ENCODE peak calls at places on chromosomes 12 and 14, in nine cellular contexts. One of them, this sample, is unnamed.

GRCh38 chr12:107241421-107241820 is 148.1 kb upstream of the CRY1 start:
- DNase-seq in WERI-Rb-1: no peak
- DNase-seq in neural crest cell: no peak
- DNase-seq in left lung: no peak
- DNase-seq in Calu3: no peak
- DNase-seq in tibial artery: no peak
- DNase-seq in B cell: no peak
- DNase-seq in bronchial epithelial cell: no peak
- DNase-seq in astrocyte of the cerebellum: no peak
- DNase-seq in this sample: no peak

GRCh38 chr12:14417717-14418116 is 52.2 kb downstream of the ATF7IP start:
- DNase-seq in WERI-Rb-1: peak
- DNase-seq in neural crest cell: peak
- DNase-seq in left lung: peak
- DNase-seq in Calu3: peak
- DNase-seq in tibial artery: no peak
- DNase-seq in B cell: peak
- DNase-seq in bronchial epithelial cell: peak
- DNase-seq in astrocyte of the cerebellum: peak
- DNase-seq in this sample: peak

GRCh38 chr12:27462151-27462694 is 15.7 kb downstream of the SMCO2 start:
- DNase-seq in WERI-Rb-1: no peak
- DNase-seq in neural crest cell: no peak
- DNase-seq in left lung: no peak
- DNase-seq in Calu3: no peak
- DNase-seq in tibial artery: no peak
- DNase-seq in B cell: no peak
- DNase-seq in bronchial epithelial cell: no peak
- DNase-seq in astrocyte of the cerebellum: peak
- DNase-seq in this sample: no peak

GRCh38 chr14:91509878-91510170 is 286 bp downstream of the PPP4R3A start:
- DNase-seq in WERI-Rb-1: no peak
- DNase-seq in neural crest cell: no peak
- DNase-seq in left lung: no peak
- DNase-seq in Calu3: no peak
- DNase-seq in tibial artery: no peak
- DNase-seq in B cell: no peak
- DNase-seq in bronchial epithelial cell: no peak
- DNase-seq in astrocyte of the cerebellum: no peak
- DNase-seq in this sample: no peak

GRCh38 chr14:23068792-23069412 is 11.6 kb upstream of the CDH24 start:
- DNase-seq in WERI-Rb-1: peak
- DNase-seq in neural crest cell: peak
- DNase-seq in left lung: peak
- DNase-seq in Calu3: peak
- DNase-seq in tibial artery: peak
- DNase-seq in B cell: peak
- DNase-seq in bronchial epithelial cell: peak
- DNase-seq in astrocyte of the cerebellum: peak
- DNase-seq in this sample: peak

GRCh38 chr12:31876568-31877424 is 82.4 kb upstream of the RESF1 start:
- DNase-seq in WERI-Rb-1: peak
- DNase-seq in neural crest cell: no peak
- DNase-seq in left lung: peak
- DNase-seq in Calu3: no peak
- DNase-seq in tibial artery: no peak
- DNase-seq in B cell: peak
- DNase-seq in bronchial epithelial cell: no peak
- DNase-seq in astrocyte of the cerebellum: no peak
- DNase-seq in this sample: peak

GRCh38 chr12:111846016-111846415 is 4.0 kb downstream of the MAPKAPK5 start:
- DNase-seq in WERI-Rb-1: no peak
- DNase-seq in neural crest cell: no peak
- DNase-seq in left lung: no peak
- DNase-seq in Calu3: no peak
- DNase-seq in tibial artery: no peak
- DNase-seq in B cell: no peak
- DNase-seq in bronchial epithelial cell: no peak
- DNase-seq in astrocyte of the cerebellum: no peak
- DNase-seq in this sample: no peak

GRCh38 chr12:123269395-123269892 is 2.2 kb downstream of the CDK2AP1 start:
- DNase-seq in WERI-Rb-1: peak
- DNase-seq in neural crest cell: peak
- DNase-seq in left lung: peak
- DNase-seq in Calu3: no peak
- DNase-seq in tibial artery: no peak
- DNase-seq in B cell: peak
- DNase-seq in bronchial epithelial cell: no peak
- DNase-seq in astrocyte of the cerebellum: peak
- DNase-seq in this sample: peak

GRCh38 chr12:104234926-104235499 is 19.4 kb downstream of the TXNRD1 start:
- DNase-seq in WERI-Rb-1: no peak
- DNase-seq in neural crest cell: no peak
- DNase-seq in left lung: no peak
- DNase-seq in Calu3: no peak
- DNase-seq in tibial artery: no peak
- DNase-seq in B cell: no peak
- DNase-seq in bronchial epithelial cell: no peak
- DNase-seq in astrocyte of the cerebellum: no peak
- DNase-seq in this sample: no peak

GRCh38 chr12:104232609-104233280 is 17.2 kb downstream of the TXNRD1 start:
- DNase-seq in WERI-Rb-1: no peak
- DNase-seq in neural crest cell: no peak
- DNase-seq in left lung: no peak
- DNase-seq in Calu3: no peak
- DNase-seq in tibial artery: no peak
- DNase-seq in B cell: no peak
- DNase-seq in bronchial epithelial cell: peak
- DNase-seq in astrocyte of the cerebellum: no peak
- DNase-seq in this sample: no peak

GRCh38 chr12:104226672-104227071 is 11.1 kb downstream of the TXNRD1 start:
- DNase-seq in WERI-Rb-1: no peak
- DNase-seq in neural crest cell: no peak
- DNase-seq in left lung: no peak
- DNase-seq in Calu3: no peak
- DNase-seq in tibial artery: no peak
- DNase-seq in B cell: no peak
- DNase-seq in bronchial epithelial cell: peak
- DNase-seq in astrocyte of the cerebellum: no peak
- DNase-seq in this sample: no peak

GRCh38 chr12:104230704-104231103 is 15.1 kb downstream of the TXNRD1 start:
- DNase-seq in WERI-Rb-1: no peak
- DNase-seq in neural crest cell: no peak
- DNase-seq in left lung: no peak
- DNase-seq in Calu3: no peak
- DNase-seq in tibial artery: no peak
- DNase-seq in B cell: no peak
- DNase-seq in bronchial epithelial cell: no peak
- DNase-seq in astrocyte of the cerebellum: no peak
- DNase-seq in this sample: no peak

DNA sequence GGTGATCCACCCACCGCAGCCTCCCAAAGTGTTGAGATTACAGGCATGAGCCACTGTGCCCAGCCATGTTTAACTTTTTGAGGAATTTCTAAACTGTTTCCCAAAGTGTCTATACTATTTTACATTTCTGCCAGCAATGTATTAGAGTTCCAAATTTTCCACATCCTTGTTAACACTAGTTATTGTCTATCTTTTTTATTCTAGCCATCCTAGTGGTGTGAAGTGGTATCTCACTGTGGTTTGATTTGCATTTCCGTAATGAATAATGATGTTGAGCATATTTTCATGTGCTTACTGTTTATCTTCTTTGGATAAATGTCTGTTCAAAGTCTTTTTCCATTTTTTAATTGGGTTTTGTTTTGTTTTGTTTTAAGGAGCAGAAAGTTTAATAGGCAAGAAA is 14.7 kb downstream of the TXNRD1 start:
- DNase-seq in WERI-Rb-1: no peak
- DNase-seq in neural crest cell: no peak
- DNase-seq in left lung: no peak
- DNase-seq in Calu3: no peak
- DNase-seq in tibial artery: no peak
- DNase-seq in B cell: no peak
- DNase-seq in bronchial epithelial cell: no peak
- DNase-seq in astrocyte of the cerebellum: no peak
- DNase-seq in this sample: no peak
- TF ChIP-seq CTCF in WERI-Rb-1: no peak
- TF ChIP-seq CTCF in neural crest cell: peak
- TF ChIP-seq CTCF in left lung: no peak
- TF ChIP-seq CTCF in Calu3: no peak
- TF ChIP-seq CTCF in tibial artery: no peak
- TF ChIP-seq CTCF in B cell: no peak
- TF ChIP-seq CTCF in bronchial epithelial cell: no peak
- TF ChIP-seq CTCF in astrocyte of the cerebellum: no peak
- TF ChIP-seq CTCF in this sample: no peak

DNA sequence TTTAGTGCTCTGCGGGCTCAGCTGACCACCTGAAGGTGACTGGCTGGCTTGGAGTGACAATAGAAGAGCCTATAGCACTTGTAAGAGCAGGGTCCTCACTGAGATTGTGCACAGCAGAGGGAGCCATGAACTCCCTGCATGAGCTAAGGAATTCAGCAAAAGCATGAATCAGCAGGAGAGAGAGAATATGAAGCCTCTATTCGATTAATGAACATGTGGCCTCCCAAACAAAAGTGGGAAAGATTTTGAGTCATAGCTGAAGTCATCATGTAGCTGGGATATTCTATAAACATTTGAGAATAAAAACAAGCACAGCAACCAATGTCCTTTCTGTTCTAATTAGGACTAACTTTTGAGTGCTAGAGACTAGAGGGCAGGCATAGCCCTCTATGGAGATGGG is 626.6 kb downstream of the DIO2 start:
- DNase-seq in WERI-Rb-1: no peak
- DNase-seq in neural crest cell: no peak
- DNase-seq in left lung: no peak
- DNase-seq in Calu3: peak
- DNase-seq in tibial artery: no peak
- DNase-seq in B cell: no peak
- DNase-seq in bronchial epithelial cell: peak
- DNase-seq in astrocyte of the cerebellum: peak
- DNase-seq in this sample: no peak
- TF ChIP-seq CTCF in WERI-Rb-1: peak
- TF ChIP-seq CTCF in neural crest cell: no peak
- TF ChIP-seq CTCF in left lung: no peak
- TF ChIP-seq CTCF in Calu3: no peak
- TF ChIP-seq CTCF in tibial artery: no peak
- TF ChIP-seq CTCF in B cell: no peak
- TF ChIP-seq CTCF in bronchial epithelial cell: peak
- TF ChIP-seq CTCF in astrocyte of the cerebellum: peak
- TF ChIP-seq CTCF in this sample: no peak

GRCh38 chr12:12560587-12561304 is 1.9 kb downstream of the DUSP16 start:
- DNase-seq in WERI-Rb-1: peak
- DNase-seq in neural crest cell: no peak
- DNase-seq in left lung: peak
- DNase-seq in Calu3: peak
- DNase-seq in tibial artery: peak
- DNase-seq in B cell: peak
- DNase-seq in bronchial epithelial cell: peak
- DNase-seq in astrocyte of the cerebellum: no peak
- DNase-seq in this sample: peak

GRCh38 chr12:12563529-12563928 is 866 bp upstream of the DUSP16 start:
- DNase-seq in WERI-Rb-1: no peak
- DNase-seq in neural crest cell: no peak
- DNase-seq in left lung: no peak
- DNase-seq in Calu3: no peak
- DNase-seq in tibial artery: no peak
- DNase-seq in B cell: peak
- DNase-seq in bronchial epithelial cell: peak
- DNase-seq in astrocyte of the cerebellum: no peak
- DNase-seq in this sample: no peak

GRCh38 chr12:12561305-12562015 is 1.2 kb downstream of the DUSP16 start:
- DNase-seq in WERI-Rb-1: peak
- DNase-seq in neural crest cell: peak
- DNase-seq in left lung: peak
- DNase-seq in Calu3: peak
- DNase-seq in tibial artery: peak
- DNase-seq in B cell: peak
- DNase-seq in bronchial epithelial cell: peak
- DNase-seq in astrocyte of the cerebellum: no peak
- DNase-seq in this sample: peak

GRCh38 chr12:12562016-12562483 is 613 bp downstream of the DUSP16 start:
- DNase-seq in WERI-Rb-1: peak
- DNase-seq in neural crest cell: peak
- DNase-seq in left lung: no peak
- DNase-seq in Calu3: no peak
- DNase-seq in tibial artery: peak
- DNase-seq in B cell: peak
- DNase-seq in bronchial epithelial cell: no peak
- DNase-seq in astrocyte of the cerebellum: no peak
- DNase-seq in this sample: no peak

DNA sequence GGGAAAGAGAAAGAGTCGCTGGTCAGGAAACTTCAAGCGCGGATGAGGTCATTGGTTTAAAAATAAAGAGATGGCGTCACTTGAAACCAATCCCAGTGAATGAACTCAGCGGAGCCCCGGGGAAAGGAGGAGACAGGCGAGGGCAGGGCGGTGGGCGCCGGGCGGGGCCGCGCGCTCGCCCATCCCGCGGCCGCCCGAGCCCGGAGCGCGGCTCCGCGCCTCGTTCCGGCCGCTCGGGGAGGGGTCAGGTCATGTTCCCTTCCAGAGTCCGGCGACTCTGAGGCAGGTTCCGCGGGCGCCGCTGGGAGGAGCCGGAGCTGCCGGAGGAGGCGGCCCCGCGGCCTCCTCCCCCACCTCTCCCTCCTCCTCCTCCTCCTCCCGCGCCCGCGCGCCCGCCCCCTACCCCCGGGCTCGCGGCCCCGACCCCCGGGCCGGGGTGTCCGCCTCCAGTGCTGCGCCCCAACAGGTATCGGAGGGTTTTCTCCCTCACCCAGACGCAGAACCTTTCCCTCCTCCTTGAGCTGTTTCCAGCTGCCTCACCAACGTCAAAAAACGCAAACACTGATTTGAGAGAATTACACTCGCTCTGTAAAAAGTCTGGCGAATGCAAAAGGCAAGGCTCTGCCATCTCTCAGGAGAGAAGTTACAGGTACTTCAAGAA is at the start of gene DUSP16:
- DNase-seq in WERI-Rb-1: peak
- DNase-seq in neural crest cell: peak
- DNase-seq in left lung: peak
- DNase-seq in Calu3: peak
- DNase-seq in tibial artery: peak
- DNase-seq in B cell: peak
- DNase-seq in bronchial epithelial cell: peak
- DNase-seq in astrocyte of the cerebellum: peak
- DNase-seq in this sample: peak
- TF ChIP-seq CTCF in WERI-Rb-1: peak
- TF ChIP-seq CTCF in neural crest cell: peak
- TF ChIP-seq CTCF in left lung: no peak
- TF ChIP-seq CTCF in Calu3: no peak
- TF ChIP-seq CTCF in tibial artery: no peak
- TF ChIP-seq CTCF in B cell: no peak
- TF ChIP-seq CTCF in bronchial epithelial cell: no peak
- TF ChIP-seq CTCF in astrocyte of the cerebellum: no peak
- TF ChIP-seq CTCF in this sample: no peak

DNA sequence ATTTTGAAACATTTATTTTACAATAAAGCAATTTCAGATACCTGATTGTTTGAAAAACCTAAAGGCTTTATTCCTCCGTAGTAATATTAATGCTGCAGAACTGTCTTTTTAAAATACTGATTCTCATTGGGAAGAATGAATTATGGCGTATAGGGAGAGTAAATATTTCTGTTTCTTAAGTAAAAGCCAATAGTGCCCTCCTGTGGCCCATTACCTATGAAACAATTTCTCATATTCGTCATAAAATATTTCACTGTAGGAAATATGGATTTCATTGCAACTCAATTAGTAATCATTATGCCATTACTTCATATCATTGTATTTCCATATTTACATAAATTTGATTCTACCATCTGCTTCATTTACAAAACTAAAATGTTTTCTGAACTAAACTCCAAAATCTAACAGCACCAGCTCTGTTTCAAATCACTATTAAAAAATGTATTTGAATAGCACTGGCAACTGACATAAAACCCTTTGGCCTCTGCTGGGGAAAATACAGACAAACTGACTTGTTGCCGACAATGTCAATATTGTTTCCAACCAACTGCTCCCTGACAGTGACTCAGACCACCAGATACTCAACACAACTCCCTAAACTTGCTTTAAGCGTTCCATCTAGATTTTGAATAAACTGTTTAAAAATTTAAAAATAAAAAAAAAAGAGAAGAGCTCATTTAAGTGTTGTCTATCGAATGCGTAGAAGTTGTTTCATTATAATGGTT is 290.3 kb downstream of the NAV3 start:
- DNase-seq in WERI-Rb-1: no peak
- DNase-seq in neural crest cell: no peak
- DNase-seq in left lung: no peak
- DNase-seq in Calu3: peak
- DNase-seq in tibial artery: no peak
- DNase-seq in B cell: peak
- DNase-seq in bronchial epithelial cell: peak
- DNase-seq in astrocyte of the cerebellum: peak
- DNase-seq in this sample: no peak
- TF ChIP-seq CTCF in WERI-Rb-1: no peak
- TF ChIP-seq CTCF in neural crest cell: peak
- TF ChIP-seq CTCF in left lung: no peak
- TF ChIP-seq CTCF in Calu3: no peak
- TF ChIP-seq CTCF in tibial artery: no peak
- TF ChIP-seq CTCF in B cell: no peak
- TF ChIP-seq CTCF in bronchial epithelial cell: peak
- TF ChIP-seq CTCF in astrocyte of the cerebellum: no peak
- TF ChIP-seq CTCF in this sample: peak